ENCODE peak calls at places on chromosomes 2 and 18, in five cellular contexts. V is upper lobe of left lung, H is breast epithelium, M is A549, S is transverse colon. Z is an unnamed sample.

GRCh38 chr2:222859786-222860726 is 780 bp upstream of the ACSL3 start:
- DNase-seq in V (peak; percentile 74), H (peak; percentile 68), M (peak; percentile 87), S (peak; percentile 66), Z (peak; percentile 84)

GRCh38 chr2:219576505-219577388 is 4.6 kb downstream of the INHA start:
- DNase-seq in V (no peak), H (no peak), M (no peak), S (no peak), Z (no peak)

GRCh38 chr18:8706981-8707940 is 1.9 kb downstream of the MTCL1 start:
- DNase-seq in V (no peak), H (no peak), M (peak; percentile 82), S (no peak), Z (peak; percentile 91)

GRCh38 chr2:226985227-226985946 is 149.5 kb downstream of the RHBDD1 start:
- DNase-seq in V (no peak), H (no peak), M (peak; percentile 66), S (peak; percentile 15), Z (peak; percentile 70)

GRCh38 chr2:134776836-134777235 is 58.0 kb upstream of the TMEM163 start:
- DNase-seq in V (no peak), H (no peak), M (no peak), S (no peak), Z (no peak)

GRCh38 chr2:115165529-115166109 is 723.2 kb downstream of the DPP10 start:
- DNase-seq in V (no peak), H (no peak), M (peak; percentile 36), S (no peak), Z (no peak)

GRCh38 chr18:36688020-36688965 is 140.5 kb downstream of the TPGS2 start:
- DNase-seq in V (peak; percentile 57), H (no peak), M (peak; percentile 48), S (peak; percentile 66), Z (peak; percentile 89)

GRCh38 chr2:127386764-127387654 is 766 bp downstream of the MAP3K2 start:
- DNase-seq in V (peak; percentile 91), H (peak; percentile 67), M (peak; percentile 93), S (peak; percentile 84), Z (peak; percentile 68)

GRCh38 chr2:20617081-20617575 is 33.8 kb downstream of the HS1BP3 start:
- DNase-seq in V (peak; percentile 87), H (peak; percentile 61), M (no peak), S (peak; percentile 68), Z (peak; percentile 94)

GRCh38 chr2:199916980-199917379 is 5.9 kb downstream of the C2orf69 start:
- DNase-seq in V (no peak), H (no peak), M (no peak), S (no peak), Z (no peak)

GRCh38 chr2:47174731-47175361 is 19.7 kb upstream of the STPG4 start:
- DNase-seq in V (peak; percentile 80), H (peak; percentile 67), M (peak; percentile 87), S (peak; percentile 82), Z (peak; percentile 72)

GRCh38 chr2:109438773-109439191 is 175.0 kb downstream of the SEPTIN10 start:
- DNase-seq in V (peak; percentile 88), H (peak; percentile 41), M (peak; percentile 12), S (no peak), Z (peak; percentile 63)

GRCh38 chr2:122191331-122191730 is 435.9 kb downstream of the TSN start:
- DNase-seq in V (no peak), H (no peak), M (peak; percentile 27), S (no peak), Z (no peak)

GRCh38 chr18:26091047-26091630 is 726 bp upstream of the SS18 start:
- DNase-seq in V (peak; percentile 60), H (no peak), M (peak; percentile 78), S (no peak), Z (no peak)

GRCh38 chr2:31511376-31511775 is 69.4 kb downstream of the SRD5A2 start:
- DNase-seq in V (no peak), H (no peak), M (no peak), S (no peak), Z (no peak)

GRCh38 chr2:217935901-217936684 is 66.7 kb downstream of the TNS1 start:
- DNase-seq in V (peak; percentile 78), H (no peak), M (no peak), S (no peak), Z (no peak)

GRCh38 chr2:181310967-181311366 is 146.2 kb upstream of the ITGA4 start:
- DNase-seq in V (no peak), H (no peak), M (no peak), S (no peak), Z (no peak)

DNA sequence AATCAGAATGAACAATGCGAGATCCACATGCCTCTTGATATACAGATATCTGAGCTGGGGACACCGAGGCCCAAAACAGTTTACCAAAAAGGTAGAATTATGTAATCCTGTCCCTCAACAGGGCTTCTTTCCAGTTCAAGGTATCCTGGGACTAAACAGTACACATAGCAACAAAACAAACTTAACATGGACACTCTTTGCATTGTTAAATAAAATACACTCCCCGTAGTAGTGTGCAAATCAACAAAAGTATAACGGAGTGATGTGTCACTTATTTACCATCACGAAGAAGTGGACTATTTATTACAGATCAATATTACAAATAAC is 377.7 kb downstream of the OSR1 start:
- DNase-seq in V (no peak), H (no peak), M (no peak), S (no peak), Z (no peak)
- TF ChIP-seq POLR2A in V (no peak), H (no peak), M (no peak), S (no peak), Z (no peak)

DNA sequence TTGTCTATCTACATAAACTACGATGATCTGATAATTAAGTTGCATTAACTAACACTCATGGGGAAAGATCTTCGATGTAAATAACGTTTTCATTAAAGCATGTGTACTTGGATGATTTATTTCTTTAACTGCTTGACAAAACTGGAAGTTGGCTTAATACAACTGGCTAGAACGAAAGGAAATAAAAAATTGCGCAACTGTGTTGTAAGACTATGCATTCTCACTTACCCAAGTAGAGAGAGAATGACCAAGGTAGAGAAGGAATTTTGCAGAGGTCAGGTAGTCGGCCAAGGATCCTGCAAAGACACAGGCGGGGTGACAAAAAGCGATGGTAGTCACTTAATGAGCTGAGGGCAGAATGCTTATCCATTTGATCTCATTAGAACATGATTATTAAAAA is 1.0 kb downstream of the SLC40A1 start:
- DNase-seq in V (peak; percentile 30), H (no peak), M (no peak), S (no peak), Z (no peak)
- H3K4me3 ChIP-seq in V (peak overlapping the region; percentile 36), H (peak overlapping the region; percentile 67), M (peak overlapping the region; percentile 63), S (peak overlapping the region; percentile 58), Z (no peak overlapping the region)

GRCh38 chr2:99180755-99181647 is at the start of the genes MITD1 and MRPL30:
- DNase-seq in V (peak; percentile 95), H (peak; percentile 88), M (peak; percentile 96), S (peak; percentile 93), Z (peak; percentile 98)
- TF ChIP-seq CTCF in V (peak; percentile 25), H (no peak), M (no peak), S (no peak), Z (no peak)

GRCh38 chr18:31686572-31686971 is 2.2 kb upstream of the B4GALT6 start:
- DNase-seq in V (no peak), H (no peak), M (no peak), S (no peak), Z (no peak)

GRCh38 chr18:31687016-31687415 is 2.6 kb upstream of the B4GALT6 start:
- DNase-seq in V (no peak), H (no peak), M (no peak), S (no peak), Z (no peak)

GRCh38 chr18:31683968-31684278 is 458 bp downstream of the B4GALT6 start:
- DNase-seq in V (no peak), H (no peak), M (no peak), S (no peak), Z (no peak)

GRCh38 chr18:31684279-31685096 is at the start of gene B4GALT6:
- DNase-seq in V (no peak), H (no peak), M (peak; percentile 47), S (peak; percentile 33), Z (no peak)

DNA sequence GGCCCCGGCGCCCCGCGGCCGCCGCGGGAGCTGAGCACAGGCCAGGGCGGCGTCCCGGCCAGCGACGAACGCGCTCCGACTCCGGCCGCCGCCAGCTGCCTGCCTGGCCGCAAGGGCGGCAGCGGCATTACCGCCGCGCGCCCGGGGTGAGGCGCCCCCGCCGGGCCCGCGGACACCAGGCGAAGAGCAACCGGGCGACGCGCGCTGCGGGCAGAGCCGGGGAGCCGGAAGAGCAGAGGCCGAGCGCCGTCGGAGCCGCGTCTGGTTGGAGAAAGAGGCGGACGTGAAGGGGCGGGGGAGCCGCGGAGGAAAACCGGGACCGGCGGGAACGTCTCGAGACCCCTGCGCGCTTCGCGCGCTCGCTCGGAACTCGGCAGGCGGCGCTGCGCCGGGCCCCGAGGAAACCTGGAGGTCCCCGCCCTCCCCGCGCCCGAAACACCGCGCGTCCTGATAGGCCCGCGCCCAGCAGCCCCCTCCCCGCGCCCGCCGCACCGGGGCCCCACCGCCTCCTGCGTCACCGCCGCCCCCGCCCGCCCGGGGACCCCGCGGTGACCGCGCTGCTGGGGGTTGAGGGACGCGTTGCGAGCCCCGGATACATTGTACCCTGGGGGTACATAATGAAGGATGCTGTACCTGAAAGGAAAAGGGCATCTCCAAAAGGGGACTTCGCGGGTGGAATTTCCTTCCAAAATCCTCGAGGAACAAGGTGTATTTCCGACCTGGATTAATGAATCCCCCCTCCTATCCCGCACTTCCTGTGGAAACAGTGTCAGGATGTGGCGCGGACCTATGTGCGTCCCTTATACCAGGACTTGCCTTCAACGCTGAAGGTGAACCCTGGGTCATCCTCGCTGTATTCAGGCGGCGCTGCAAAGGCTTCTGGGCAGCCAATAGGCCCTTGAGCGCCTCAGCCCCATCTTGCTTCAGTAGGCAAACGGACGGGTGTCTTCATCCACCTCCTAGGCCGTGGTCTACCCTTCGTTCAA is 1.0 kb upstream of the B4GALT6 start:
- DNase-seq in V (peak; percentile 58), H (peak; percentile 63), M (peak; percentile 79), S (peak; percentile 76), Z (no peak)
- TF ChIP-seq POLR2A in V (no peak), H (no peak), M (peak; percentile 44), S (peak; percentile 44), Z (no peak)

DNA sequence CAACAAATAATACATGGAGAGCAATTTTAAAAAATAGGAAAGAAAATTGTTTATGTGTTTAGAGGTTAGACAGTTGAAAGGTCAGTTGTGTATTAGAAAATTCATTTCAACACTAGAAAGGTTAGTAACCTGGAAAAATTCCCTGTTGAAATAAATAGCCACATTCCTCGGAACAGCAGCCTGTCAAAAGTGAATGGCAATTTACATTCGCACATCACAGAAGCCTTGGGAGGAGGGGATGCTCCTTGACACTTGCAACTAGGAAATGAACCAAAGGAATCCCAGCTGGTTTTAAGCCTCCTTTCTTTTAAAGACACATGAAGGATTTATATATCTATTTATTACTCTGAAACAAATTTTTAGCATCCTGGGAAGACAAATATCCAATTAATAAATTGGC is 653.5 kb upstream of the LRRTM4 start:
- DNase-seq in V (no peak), H (no peak), M (no peak), S (no peak), Z (no peak)
- H3K4me3 ChIP-seq in V (no peak overlapping the region), H (no peak overlapping the region), M (no peak overlapping the region), S (no peak overlapping the region), Z (no peak overlapping the region)

GRCh38 chr2:81991282-81991681 is 1686.7 kb upstream of the LRRTM1 start:
- DNase-seq in V (no peak), H (no peak), M (no peak), S (no peak), Z (no peak)

GRCh38 chr2:82001614-82002013 is 1697.1 kb upstream of the LRRTM1 start:
- DNase-seq in V (no peak), H (no peak), M (no peak), S (no peak), Z (no peak)

DNA sequence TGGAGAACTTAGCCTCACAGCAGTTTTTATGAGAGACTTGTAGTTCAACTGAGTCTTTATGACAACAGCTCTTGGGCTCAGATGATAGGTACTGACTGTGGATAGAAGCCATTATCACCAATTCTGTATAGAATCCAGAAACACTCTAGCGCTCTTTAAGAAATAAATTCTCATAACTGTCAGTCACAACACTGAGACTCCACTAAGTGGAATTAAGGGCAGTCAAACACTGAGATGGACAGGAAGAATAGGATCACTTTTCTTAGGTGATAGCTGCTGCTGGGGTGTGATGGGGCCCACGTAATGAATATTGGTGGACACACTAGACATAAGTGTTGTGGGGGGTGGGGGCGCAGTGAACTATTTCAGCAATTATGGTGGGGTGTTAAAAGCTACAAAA is 1691.8 kb upstream of the LRRTM1 start:
- DNase-seq in V (no peak), H (no peak), M (no peak), S (no peak), Z (no peak)
- TF ChIP-seq CTCF in V (no peak), H (no peak), M (no peak), S (no peak), Z (no peak)